ENCODE peak calls at places on chromosomes 11 and 22, in five cellular contexts. P is PC-3, A is neural progenitor cell, G is HCT116, L is GM23338. B is an unnamed sample.

GRCh38 chr11:64852804-64853520 is 8.5 kb upstream of the CDC42BPG start:
- DNase-seq in L (no peak), A (no peak), G (no peak), P (no peak), B (no peak)

GRCh38 chr11:77111277-77111676 is 8.6 kb downstream of the OMP start:
- DNase-seq in G (no peak), P (peak; percentile 78), A (no peak), L (no peak), B (no peak)

GRCh38 chr11:6727971-6728890 is 43.5 kb downstream of the OR2AG2 start:
- DNase-seq in P (no peak), L (no peak), A (no peak), G (no peak), B (no peak)

GRCh38 chr11:27703453-27703852 is 3.2 kb upstream of the BDNF start:
- DNase-seq in G (no peak), L (no peak), A (no peak), P (peak; percentile 53), B (no peak)

GRCh38 chr11:134236834-134237556 is 12.5 kb downstream of the VPS26B start:
- DNase-seq in P (no peak), A (no peak), L (no peak), G (no peak), B (no peak)

GRCh38 chr11:125626381-125626950 is 1.5 kb downstream of the CHEK1 start:
- DNase-seq in A (no peak), G (no peak), P (no peak), L (peak; percentile 93), B (no peak)

GRCh38 chr22:27097481-27097880 is 440.1 kb downstream of the MIAT start:
- DNase-seq in P (no peak), A (no peak), G (no peak), L (no peak), B (no peak)

GRCh38 chr11:7677801-7678201 is 4.5 kb upstream of the CYB5R2 start:
- DNase-seq in A (no peak), L (no peak), G (no peak), P (peak; percentile 12), B (peak; percentile 61)

GRCh38 chr11:62921573-62922188 is 518 bp upstream of the CHRM1 start:
- DNase-seq in G (no peak), P (peak; percentile 50), L (no peak), A (peak; percentile 13), B (no peak)

GRCh38 chr22:38864361-38865191 is 7.4 kb downstream of the CBX6 start:
- DNase-seq in G (no peak), L (peak; percentile 67), A (no peak), P (no peak), B (peak; percentile 3)

GRCh38 chr11:204587-205109 is 2.6 kb downstream of the BET1L start:
- DNase-seq in A (no peak), G (no peak), P (no peak), L (no peak), B (no peak)

GRCh38 chr11:61701298-61701993 is 21.3 kb downstream of the DAGLA start:
- DNase-seq in L (peak; percentile 91), P (peak; percentile 38), A (peak; percentile 72), G (peak; percentile 22), B (no peak)

GRCh38 chr22:39932918-39933649 is 27.1 kb upstream of the TMA7B start:
- DNase-seq in L (peak; percentile 95), A (peak; percentile 90), P (peak; percentile 52), G (peak; percentile 35), B (peak; percentile 36)

GRCh38 chr22:43185860-43186261 is 1.1 kb downstream of the TTLL12 start:
- DNase-seq in P (peak; percentile 24), G (peak; percentile 29), L (peak; percentile 43), A (peak; percentile 34), B (peak; percentile 62)

GRCh38 chr22:39098026-39098425 is 982 bp downstream of the APOBEC3H start:
- DNase-seq in P (no peak), L (peak; percentile 81), A (peak; percentile 72), G (no peak), B (no peak)

GRCh38 chr11:409008-409599 is 5.7 kb downstream of the SIGIRR start:
- DNase-seq in G (no peak), P (no peak), L (no peak), A (no peak), B (no peak)

GRCh38 chr11:70567680-70568503 is 169.6 kb downstream of the CTTN start:
- DNase-seq in G (no peak), L (peak; percentile 51), P (no peak), A (peak; percentile 51), B (peak; percentile 61)

GRCh38 chr11:86761978-86762377 is 38.4 kb upstream of the PRSS23 start:
- DNase-seq in A (no peak), G (no peak), L (no peak), P (no peak), B (no peak)

GRCh38 chr11:42951266-42951665 is 360.5 kb upstream of the API5 start:
- DNase-seq in L (no peak), G (no peak), A (no peak), P (peak; percentile 85), B (no peak)

DNA sequence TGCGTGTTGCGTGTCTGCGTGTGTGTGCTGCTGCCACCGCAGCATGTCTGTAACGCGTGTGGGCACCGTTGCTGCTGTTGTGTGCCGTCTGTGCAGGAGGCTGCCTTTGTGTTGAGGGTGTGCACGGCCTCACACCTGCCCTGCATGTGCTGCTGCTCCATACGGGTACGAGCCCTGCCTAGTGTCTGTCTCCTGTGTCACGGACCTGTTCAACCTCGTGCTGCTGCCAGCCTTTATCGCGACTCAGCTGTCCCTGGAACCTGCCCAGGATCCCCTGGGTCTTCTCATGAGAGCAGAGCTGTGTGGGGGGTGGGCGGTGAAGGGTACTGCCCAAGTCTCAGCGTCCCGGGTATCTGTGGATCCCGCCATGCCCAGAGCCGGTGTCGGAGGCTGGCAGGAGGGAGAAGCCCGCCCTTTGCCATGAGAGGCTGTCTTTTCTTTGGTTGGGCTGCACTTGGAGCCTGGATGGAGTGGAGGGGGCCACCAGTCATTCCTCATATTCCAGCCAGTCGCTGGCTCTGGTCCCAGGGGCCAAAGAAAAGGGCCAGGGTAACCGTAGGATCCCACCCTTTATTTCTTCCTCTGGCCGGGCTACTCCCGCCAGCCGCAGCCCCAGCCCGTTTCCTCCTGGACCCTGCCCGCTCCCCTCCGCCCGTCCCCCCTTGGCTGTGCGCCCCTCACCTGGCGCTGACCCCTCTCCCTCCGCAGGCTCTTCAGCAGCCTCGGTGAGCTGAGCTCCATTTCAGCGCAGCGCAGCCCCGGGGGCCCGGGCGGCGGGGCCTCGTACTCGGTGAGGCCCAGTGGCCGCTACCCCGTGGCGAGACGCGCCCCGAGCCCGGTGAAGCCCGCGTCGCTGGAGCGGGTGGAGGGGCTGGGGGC is 7.8 kb upstream of the ACR start:
- DNase-seq in A (no peak), L (peak; percentile 30), P (no peak), G (no peak), B (no peak)
- TF ChIP-seq EZH2 in A (no peak), L (no peak), P (no peak), G (no peak), B (no peak)

GRCh38 chr11:85575388-85575787 is 51.8 kb downstream of the DLG2 start:
- DNase-seq in G (no peak), P (no peak), L (peak; percentile 43), A (no peak), B (no peak)
- TF ChIP-seq EZH2phosphoT487 in G (no peak), P (no peak), L (no peak), A (no peak), B (no peak)

GRCh38 chr11:30585067-30585891 is 874 bp downstream of the MPPED2 start:
- DNase-seq in P (no peak), L (peak; percentile 72), A (peak; percentile 63), G (no peak), B (peak; percentile 49)
- TF ChIP-seq EZH2 in P (no peak), L (peak; percentile 58), A (no peak), G (no peak), B (peak; percentile 61)

DNA sequence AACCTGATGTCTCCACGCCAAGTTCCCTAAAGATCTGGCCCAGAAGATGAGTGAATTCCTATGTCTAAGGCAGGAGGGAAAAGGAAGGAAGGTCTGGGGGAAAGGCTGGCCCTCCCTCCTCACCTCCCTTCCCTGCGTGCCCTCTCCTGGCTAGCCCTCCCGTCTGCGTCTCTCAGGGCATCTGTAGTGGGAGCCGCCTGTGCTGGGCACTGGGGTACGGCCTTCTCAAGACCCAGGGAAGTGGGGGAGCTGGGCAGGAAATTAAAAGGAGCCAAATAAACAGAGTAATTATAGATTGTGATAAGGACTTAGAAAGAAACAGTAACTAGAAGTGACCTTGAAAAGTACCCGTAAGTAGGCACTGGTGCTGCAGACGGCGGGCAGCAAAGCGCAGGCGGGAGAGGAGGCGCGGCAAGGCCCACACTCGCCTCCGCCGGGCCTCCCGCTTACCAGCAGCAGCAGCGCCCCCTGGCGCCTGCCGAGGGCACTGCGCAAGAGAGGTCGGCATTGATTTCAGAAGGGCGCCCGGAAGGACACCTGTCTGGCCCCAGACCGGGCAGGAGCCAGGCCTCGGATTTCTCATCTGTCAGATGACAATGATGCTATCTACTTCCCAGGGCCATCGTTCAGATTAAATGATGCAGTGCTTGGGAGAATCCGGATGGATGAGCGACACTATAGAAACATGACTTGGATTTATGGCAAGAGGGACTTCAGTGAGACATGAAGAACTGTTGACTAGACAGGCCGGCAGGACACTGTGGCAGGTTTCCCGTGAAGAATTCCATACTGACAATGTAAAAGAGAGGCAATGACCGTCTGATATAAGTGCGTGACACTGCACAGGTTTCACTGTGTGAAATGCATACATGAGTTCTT is 7.3 kb downstream of the KCNJ1 start:
- DNase-seq in P (peak; percentile 73), L (peak; percentile 90), G (peak; percentile 68), A (peak; percentile 87), B (peak; percentile 84)
- TF ChIP-seq EZH2phosphoT487 in P (no peak), L (no peak), G (no peak), A (no peak), B (no peak)

GRCh38 chr22:45865561-45866397 is 111.2 kb downstream of the WNT7B start:
- DNase-seq in A (no peak), P (no peak), L (peak; percentile 40), G (no peak), B (no peak)

GRCh38 chr22:45864959-45865496 is 111.9 kb downstream of the WNT7B start:
- DNase-seq in L (no peak), P (no peak), A (no peak), G (no peak), B (no peak)

GRCh38 chr22:45861259-45861658 is 115.7 kb downstream of the WNT7B start:
- DNase-seq in P (peak; percentile 30), A (no peak), G (no peak), L (no peak), B (no peak)

GRCh38 chr22:45866398-45867117 is 110.4 kb downstream of the WNT7B start:
- DNase-seq in P (no peak), A (peak; percentile 59), L (peak; percentile 53), G (no peak), B (no peak)

DNA sequence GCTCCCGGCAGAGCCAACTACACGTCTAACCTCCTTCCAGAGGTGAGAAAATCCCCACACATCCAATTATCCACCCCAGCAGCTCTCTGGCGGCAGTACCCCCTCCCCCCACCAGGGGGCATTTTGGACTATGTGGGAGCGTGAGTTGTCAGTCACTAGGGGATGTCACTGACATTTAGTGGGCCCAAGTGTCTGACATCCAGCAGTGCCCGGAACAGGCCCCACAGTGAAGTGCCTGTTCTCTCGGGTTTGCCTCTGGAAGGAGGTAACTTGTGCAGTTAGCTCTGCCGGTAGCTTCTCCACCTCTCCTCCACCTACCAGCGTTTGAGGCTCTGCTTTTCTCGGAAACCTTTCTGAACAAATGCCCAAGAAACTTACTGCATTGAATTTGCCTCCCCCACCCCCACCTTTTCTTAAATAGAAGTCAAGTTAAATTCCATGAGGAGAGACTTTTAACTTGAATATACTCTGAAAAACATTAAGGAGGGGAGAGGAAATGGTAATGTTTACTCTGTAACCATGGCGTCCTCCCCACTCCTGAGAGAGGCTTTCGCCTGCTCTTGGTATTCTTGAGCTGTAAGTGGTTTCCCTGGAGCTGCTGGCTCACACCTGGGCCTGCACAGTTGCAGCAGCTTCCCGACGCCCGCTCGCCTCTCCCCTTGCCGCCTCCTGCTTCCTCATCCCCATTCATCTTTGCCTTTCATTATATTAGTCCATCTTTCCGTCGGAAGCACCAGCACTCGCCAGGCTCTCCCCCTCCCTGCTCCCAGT is 112.8 kb downstream of the WNT7B start:
- DNase-seq in P (peak; percentile 72), L (peak; percentile 85), A (peak; percentile 80), G (peak; percentile 33), B (peak; percentile 60)
- TF ChIP-seq EZH2 in P (no peak), L (no peak), A (no peak), G (no peak), B (no peak)